ENCODE peak calls at places on chromosomes 6 and 20, in five cellular contexts. One of them, this sample, is unnamed.

GRCh38 chr6:32664827-32665362 is 1.6 kb downstream of the HLA-DQB1 start:
- DNase-seq in T-helper 17 cell: no peak
- DNase-seq in AG04450: no peak
- DNase-seq in upper lobe of right lung: peak; percentile 83
- DNase-seq in fibroblast of lung: no peak
- DNase-seq in this sample: no peak

GRCh38 chr6:70413829-70414494 is 654 bp downstream of the FAM135A start:
- DNase-seq in T-helper 17 cell: no peak
- DNase-seq in AG04450: no peak
- DNase-seq in upper lobe of right lung: no peak
- DNase-seq in fibroblast of lung: peak; percentile 22
- DNase-seq in this sample: peak; percentile 22

GRCh38 chr6:137363805-137364138 is 130.4 kb downstream of the OLIG3 start:
- DNase-seq in T-helper 17 cell: no peak
- DNase-seq in AG04450: no peak
- DNase-seq in upper lobe of right lung: no peak
- DNase-seq in fibroblast of lung: no peak
- DNase-seq in this sample: peak; percentile 14

GRCh38 chr20:32327087-32327681 is 30.9 kb upstream of the ASXL1 start:
- DNase-seq in T-helper 17 cell: no peak
- DNase-seq in AG04450: peak; percentile 66
- DNase-seq in upper lobe of right lung: no peak
- DNase-seq in fibroblast of lung: peak; percentile 63
- DNase-seq in this sample: no peak

GRCh38 chr6:163289445-163289844 is 125.1 kb upstream of the QKI start:
- DNase-seq in T-helper 17 cell: no peak
- DNase-seq in AG04450: no peak
- DNase-seq in upper lobe of right lung: no peak
- DNase-seq in fibroblast of lung: no peak
- DNase-seq in this sample: no peak

GRCh38 chr6:83615025-83615999 is 93.6 kb downstream of the SNAP91 start:
- DNase-seq in T-helper 17 cell: no peak
- DNase-seq in AG04450: peak; percentile 1
- DNase-seq in upper lobe of right lung: no peak
- DNase-seq in fibroblast of lung: peak; percentile 43
- DNase-seq in this sample: peak; percentile 7

GRCh38 chr6:84876723-84877514 is 112.5 kb upstream of the TBX18 start:
- DNase-seq in T-helper 17 cell: no peak
- DNase-seq in AG04450: no peak
- DNase-seq in upper lobe of right lung: no peak
- DNase-seq in fibroblast of lung: no peak
- DNase-seq in this sample: no peak

GRCh38 chr6:106744781-106745180 is 115.4 kb downstream of the QRSL1 start:
- DNase-seq in T-helper 17 cell: no peak
- DNase-seq in AG04450: no peak
- DNase-seq in upper lobe of right lung: no peak
- DNase-seq in fibroblast of lung: no peak
- DNase-seq in this sample: no peak

GRCh38 chr6:52929321-52930164 is 20.0 kb upstream of the GSTA3 start:
- DNase-seq in T-helper 17 cell: no peak
- DNase-seq in AG04450: peak; percentile 47
- DNase-seq in upper lobe of right lung: peak; percentile 67
- DNase-seq in fibroblast of lung: peak; percentile 90
- DNase-seq in this sample: no peak

GRCh38 chr20:45639687-45640086 is 8.6 kb upstream of the WFDC9 start:
- DNase-seq in T-helper 17 cell: no peak
- DNase-seq in AG04450: no peak
- DNase-seq in upper lobe of right lung: no peak
- DNase-seq in fibroblast of lung: no peak
- DNase-seq in this sample: no peak

GRCh38 chr20:49282584-49283171 is 4.8 kb upstream of the ZNFX1 start:
- DNase-seq in T-helper 17 cell: no peak
- DNase-seq in AG04450: no peak
- DNase-seq in upper lobe of right lung: no peak
- DNase-seq in fibroblast of lung: no peak
- DNase-seq in this sample: no peak

GRCh38 chr20:11128131-11128831 is 454.5 kb upstream of the JAG1 start:
- DNase-seq in T-helper 17 cell: no peak
- DNase-seq in AG04450: no peak
- DNase-seq in upper lobe of right lung: no peak
- DNase-seq in fibroblast of lung: peak; percentile 58
- DNase-seq in this sample: no peak

GRCh38 chr6:4610256-4610655 is 165.9 kb upstream of the CDYL start:
- DNase-seq in T-helper 17 cell: no peak
- DNase-seq in AG04450: no peak
- DNase-seq in upper lobe of right lung: no peak
- DNase-seq in fibroblast of lung: peak; percentile 70
- DNase-seq in this sample: no peak

GRCh38 chr6:29734046-29735018 is 11.1 kb downstream of the HLA-F start:
- DNase-seq in T-helper 17 cell: no peak
- DNase-seq in AG04450: no peak
- DNase-seq in upper lobe of right lung: no peak
- DNase-seq in fibroblast of lung: no peak
- DNase-seq in this sample: no peak

GRCh38 chr20:2829376-2829775 is 11.1 kb downstream of the PCED1A start:
- DNase-seq in T-helper 17 cell: no peak
- DNase-seq in AG04450: no peak
- DNase-seq in upper lobe of right lung: no peak
- DNase-seq in fibroblast of lung: no peak
- DNase-seq in this sample: peak; percentile 1

GRCh38 chr20:1669304-1669703 is 11.7 kb upstream of the SIRPG start:
- DNase-seq in T-helper 17 cell: no peak
- DNase-seq in AG04450: no peak
- DNase-seq in upper lobe of right lung: no peak
- DNase-seq in fibroblast of lung: no peak
- DNase-seq in this sample: no peak

GRCh38 chr6:311679-312220 is 19.5 kb downstream of the DUSP22 start:
- DNase-seq in T-helper 17 cell: no peak
- DNase-seq in AG04450: no peak
- DNase-seq in upper lobe of right lung: no peak
- DNase-seq in fibroblast of lung: no peak
- DNase-seq in this sample: no peak

GRCh38 chr6:107209406-107209939 is 94.2 kb upstream of the BEND3 start:
- DNase-seq in T-helper 17 cell: no peak
- DNase-seq in AG04450: no peak
- DNase-seq in upper lobe of right lung: no peak
- DNase-seq in fibroblast of lung: no peak
- DNase-seq in this sample: no peak

GRCh38 chr6:13767121-13767794 is 47.1 kb downstream of the MCUR1 start:
- DNase-seq in T-helper 17 cell: no peak
- DNase-seq in AG04450: no peak
- DNase-seq in upper lobe of right lung: no peak
- DNase-seq in fibroblast of lung: peak; percentile 46
- DNase-seq in this sample: peak; percentile 52

GRCh38 chr6:132960720-132961119 is 146.4 kb downstream of the RPS12 start:
- DNase-seq in T-helper 17 cell: no peak
- DNase-seq in AG04450: no peak
- DNase-seq in upper lobe of right lung: no peak
- DNase-seq in fibroblast of lung: no peak
- DNase-seq in this sample: no peak

GRCh38 chr6:118645395-118645794 is 6.0 kb downstream of the CEP85L start:
- DNase-seq in T-helper 17 cell: no peak
- DNase-seq in AG04450: no peak
- DNase-seq in upper lobe of right lung: no peak
- DNase-seq in fibroblast of lung: no peak
- DNase-seq in this sample: no peak

GRCh38 chr6:143753678-143754077 is 75.9 kb downstream of the PHACTR2 start:
- DNase-seq in T-helper 17 cell: no peak
- DNase-seq in AG04450: no peak
- DNase-seq in upper lobe of right lung: no peak
- DNase-seq in fibroblast of lung: no peak
- DNase-seq in this sample: no peak

GRCh38 chr6:130696806-130697205 is 130.4 kb upstream of the SMLR1 start:
- DNase-seq in T-helper 17 cell: no peak
- DNase-seq in AG04450: no peak
- DNase-seq in upper lobe of right lung: no peak
- DNase-seq in fibroblast of lung: no peak
- DNase-seq in this sample: no peak

GRCh38 chr6:63806573-63806913 is 170.9 kb downstream of the PHF3 start:
- DNase-seq in T-helper 17 cell: no peak
- DNase-seq in AG04450: no peak
- DNase-seq in upper lobe of right lung: no peak
- DNase-seq in fibroblast of lung: no peak
- DNase-seq in this sample: no peak

GRCh38 chr6:44738652-44739141 is 351.2 kb downstream of the CDC5L start:
- DNase-seq in T-helper 17 cell: no peak
- DNase-seq in AG04450: no peak
- DNase-seq in upper lobe of right lung: no peak
- DNase-seq in fibroblast of lung: peak; percentile 77
- DNase-seq in this sample: no peak

GRCh38 chr20:18832801-18833200 is 19.2 kb downstream of the SCP2D1 start:
- DNase-seq in T-helper 17 cell: no peak
- DNase-seq in AG04450: no peak
- DNase-seq in upper lobe of right lung: no peak
- DNase-seq in fibroblast of lung: no peak
- DNase-seq in this sample: no peak

GRCh38 chr20:63084563-63084927 is 77.8 kb upstream of the BHLHE23 start:
- DNase-seq in T-helper 17 cell: no peak
- DNase-seq in AG04450: no peak
- DNase-seq in upper lobe of right lung: no peak
- DNase-seq in fibroblast of lung: no peak
- DNase-seq in this sample: no peak

DNA sequence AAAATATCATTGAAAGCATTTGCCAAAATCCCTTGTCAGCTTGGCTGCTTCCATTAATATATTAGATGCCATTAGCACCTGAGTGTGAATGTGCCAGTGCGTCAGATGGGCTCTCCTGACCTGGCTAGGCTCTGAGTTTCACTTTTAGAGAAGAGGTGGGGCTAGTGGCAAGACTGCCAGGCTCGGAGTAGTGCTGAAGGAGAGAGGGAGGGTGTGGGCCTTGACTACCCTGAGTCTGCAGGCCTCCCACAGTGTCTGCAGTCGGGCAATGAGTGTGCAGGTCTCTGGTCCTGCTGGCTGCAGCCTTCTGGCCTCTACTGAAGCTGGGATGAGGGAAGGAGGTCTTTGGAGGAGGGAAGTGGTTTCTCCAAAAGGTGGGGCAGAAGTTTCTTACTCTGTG is 34.6 kb upstream of the PNPLA1 start:
- DNase-seq in T-helper 17 cell: no peak
- DNase-seq in AG04450: no peak
- DNase-seq in upper lobe of right lung: no peak
- DNase-seq in fibroblast of lung: no peak
- DNase-seq in this sample: no peak
- H3K9me3 ChIP-seq in T-helper 17 cell: no peaks in the 10 kb centered on the region
- H3K9me3 ChIP-seq in AG04450: no peaks in the 10 kb centered on the region
- H3K9me3 ChIP-seq in upper lobe of right lung: no peaks in the 10 kb centered on the region
- H3K9me3 ChIP-seq in fibroblast of lung: no peaks in the 10 kb centered on the region
- H3K9me3 ChIP-seq in this sample: no peaks in the 10 kb centered on the region

DNA sequence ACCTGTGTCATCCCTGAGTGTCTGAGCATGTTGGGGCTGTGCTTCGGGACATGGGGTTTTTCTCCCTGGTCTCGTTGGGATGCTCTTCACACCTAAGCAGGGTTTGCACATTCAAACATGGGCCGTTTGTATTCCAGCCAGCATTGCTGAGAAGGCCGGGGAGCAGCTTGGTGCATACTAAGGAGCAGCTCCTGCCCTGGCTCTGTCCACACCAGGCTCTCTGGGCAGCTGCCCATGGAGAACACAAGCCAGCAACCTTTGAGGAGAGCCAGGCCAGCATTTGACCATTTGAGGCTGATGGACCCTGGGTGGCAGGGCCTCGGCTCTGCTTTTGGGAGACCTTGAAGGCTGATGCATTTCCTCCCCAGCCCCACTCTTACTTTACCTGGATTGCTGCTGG is 92.1 kb downstream of the PHACTR3 start:
- DNase-seq in T-helper 17 cell: no peak
- DNase-seq in AG04450: no peak
- DNase-seq in upper lobe of right lung: no peak
- DNase-seq in fibroblast of lung: no peak
- DNase-seq in this sample: no peak
- H3K9me3 ChIP-seq in T-helper 17 cell: no peaks in the 10 kb centered on the region
- H3K9me3 ChIP-seq in AG04450: peaks cover 12% of the 10 kb centered on the region
- H3K9me3 ChIP-seq in upper lobe of right lung: no peaks in the 10 kb centered on the region
- H3K9me3 ChIP-seq in fibroblast of lung: no peaks in the 10 kb centered on the region
- H3K9me3 ChIP-seq in this sample: no peaks in the 10 kb centered on the region

GRCh38 chr20:55135923-55136322 is 660.5 kb downstream of the DOK5 start:
- DNase-seq in T-helper 17 cell: no peak
- DNase-seq in AG04450: no peak
- DNase-seq in upper lobe of right lung: no peak
- DNase-seq in fibroblast of lung: no peak
- DNase-seq in this sample: no peak

DNA sequence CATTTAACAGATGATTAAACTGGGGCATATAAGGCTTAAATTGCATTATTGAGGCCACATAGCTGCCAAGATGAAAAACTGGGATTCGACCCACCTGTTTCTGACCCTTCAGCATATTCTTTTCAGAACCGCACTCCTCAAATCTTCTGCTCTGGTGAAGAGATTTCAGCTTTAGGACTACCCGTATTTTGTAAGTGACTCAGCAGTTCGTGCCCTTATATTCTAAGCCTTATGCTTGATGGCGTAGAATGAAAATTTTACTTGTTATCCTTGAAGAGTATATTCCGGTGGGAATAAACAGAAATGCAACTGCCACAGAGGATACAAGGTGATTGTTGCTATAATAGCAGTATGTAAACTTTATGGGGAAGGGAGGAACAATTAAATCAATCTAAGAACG is 657.1 kb downstream of the DOK5 start:
- DNase-seq in T-helper 17 cell: no peak
- DNase-seq in AG04450: no peak
- DNase-seq in upper lobe of right lung: no peak
- DNase-seq in fibroblast of lung: no peak
- DNase-seq in this sample: no peak
- H3K9me3 ChIP-seq in T-helper 17 cell: no peaks in the 10 kb centered on the region
- H3K9me3 ChIP-seq in AG04450: peaks cover 3% of the 10 kb centered on the region
- H3K9me3 ChIP-seq in upper lobe of right lung: no peaks in the 10 kb centered on the region
- H3K9me3 ChIP-seq in fibroblast of lung: no peaks in the 10 kb centered on the region
- H3K9me3 ChIP-seq in this sample: no peaks in the 10 kb centered on the region

DNA sequence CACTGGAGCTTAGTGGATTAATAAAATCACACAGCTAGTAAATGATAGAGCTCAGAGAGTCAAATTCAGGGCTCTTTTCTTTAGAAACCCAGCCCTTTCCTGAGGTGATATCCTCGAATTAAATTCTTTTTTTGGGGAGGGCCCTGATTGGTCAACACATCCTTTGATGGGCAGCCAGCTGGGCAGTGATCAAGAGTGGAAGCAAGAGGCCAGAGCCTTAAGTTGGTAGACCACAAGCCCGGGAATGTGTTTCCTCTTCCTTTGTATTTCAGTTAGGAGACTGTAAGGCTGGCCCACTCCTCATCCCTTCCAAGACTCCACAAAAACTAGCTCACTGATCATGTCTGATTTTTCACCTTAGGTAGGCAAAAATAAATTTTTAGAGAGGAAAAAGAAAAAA is 640.5 kb downstream of the DHX35 start:
- DNase-seq in T-helper 17 cell: no peak
- DNase-seq in AG04450: no peak
- DNase-seq in upper lobe of right lung: no peak
- DNase-seq in fibroblast of lung: no peak
- DNase-seq in this sample: no peak
- H3K9me3 ChIP-seq in T-helper 17 cell: no peaks in the 10 kb centered on the region
- H3K9me3 ChIP-seq in AG04450: no peaks in the 10 kb centered on the region
- H3K9me3 ChIP-seq in upper lobe of right lung: no peaks in the 10 kb centered on the region
- H3K9me3 ChIP-seq in fibroblast of lung: no peaks in the 10 kb centered on the region
- H3K9me3 ChIP-seq in this sample: no peaks in the 10 kb centered on the region

This sample was measured in DND-41.